ENCODE peak calls at places on chromosomes 4 and X, in nine cellular contexts. U is left cardiac atrium; T is NCI-H774; X is dorsolateral prefrontal cortex; V is RWPE1; C is stimulated activated CD8-positive, alpha-beta memory T cell treated with anti-CD3 and anti-CD28 coated beads, Interleukin-12 subunit alpha, Interleukin-12 subunit beta, amount 100 ng/mL, for 1 hour; R is tibial nerve; I is activated CD4-positive, alpha-beta T cell treated with anti-CD3 and anti-CD28 coated beads, Interleukin-2, amount 50 U/mL, for 4 hours; Z is KBM-7. P is an unnamed sample.

GRCh38 chr4:123939621-123940020 is 543.0 kb downstream of the SPRY1 start:
- DNase-seq in V (peak), X (no peak), Z (no peak), C (no peak), I (no peak), R (no peak), T (no peak), U (no peak), P (peak)

GRCh38 chr4:6955261-6955911 is 45.8 kb downstream of the TBC1D14 start:
- DNase-seq in R (no peak), C (no peak), X (no peak), U (no peak), T (no peak), V (peak), I (no peak), Z (no peak), P (peak)

GRCh38 chrX:14013074-14013473 is 16.6 kb downstream of the GEMIN8 start:
- DNase-seq in X (no peak), Z (no peak), U (no peak), T (no peak), R (no peak), C (no peak), I (no peak), V (no peak), P (no peak)

GRCh38 chrX:11129546-11129945 is 18.4 kb downstream of the HCCS start:
- DNase-seq in U (no peak), V (no peak), X (no peak), I (no peak), T (no peak), R (no peak), Z (no peak), C (no peak), P (no peak)

GRCh38 chrX:48971325-48972213 is at the start of gene KCND1:
- DNase-seq in Z (no peak), C (no peak), V (no peak), U (peak), T (no peak), R (peak), X (peak), I (no peak), P (no peak)

GRCh38 chrX:112857478-112857878 is 16.8 kb upstream of the AMOT start:
- DNase-seq in R (no peak), X (no peak), I (no peak), U (no peak), C (no peak), V (no peak), T (no peak), Z (no peak), P (no peak)

GRCh38 chrX:8914636-8915035 is 113.5 kb upstream of the FAM9A start:
- DNase-seq in T (no peak), X (no peak), Z (no peak), R (no peak), U (no peak), C (no peak), V (no peak), I (no peak), P (no peak)

GRCh38 chr4:139556735-139557505 is 901 bp upstream of the SETD7 start:
- DNase-seq in X (peak), I (peak), R (peak), U (peak), T (peak), V (peak), C (peak), Z (peak), P (no peak)

GRCh38 chr4:155900402-155900801 is 3.1 kb upstream of the TDO2 start:
- DNase-seq in U (no peak), Z (no peak), C (no peak), T (no peak), X (no peak), R (no peak), I (no peak), V (peak), P (no peak)

GRCh38 chr4:43496188-43496587 is 603.7 kb downstream of the GRXCR1 start:
- DNase-seq in I (no peak), V (no peak), Z (no peak), R (no peak), U (no peak), T (no peak), X (no peak), C (no peak), P (no peak)

GRCh38 chr4:125833-126232 is 1.5 kb downstream of the ZNF718 start:
- DNase-seq in V (no peak), U (no peak), C (no peak), R (no peak), X (no peak), I (no peak), Z (peak), T (no peak), P (no peak)

GRCh38 chr4:103011378-103012025 is 8.0 kb downstream of the SLC9B1 start:
- DNase-seq in V (peak), I (no peak), R (no peak), Z (no peak), U (no peak), T (no peak), C (no peak), X (no peak), P (peak)

GRCh38 chrX:18146954-18147353 is 73.7 kb downstream of the BEND2 start:
- DNase-seq in C (no peak), X (no peak), U (no peak), I (no peak), T (no peak), Z (peak), V (peak), R (no peak), P (no peak)

GRCh38 chrX:118524344-118524743 is 28.7 kb downstream of the DOCK11 start:
- DNase-seq in V (no peak), Z (no peak), C (no peak), I (no peak), X (no peak), T (no peak), U (no peak), R (no peak), P (no peak)

GRCh38 chrX:18793601-18794089 is 86.2 kb downstream of the PPEF1 start:
- DNase-seq in R (no peak), T (no peak), V (peak), Z (peak), X (no peak), I (no peak), C (no peak), U (no peak), P (peak)

GRCh38 chr4:8558080-8558960 is 21.9 kb upstream of the GPR78 start:
- DNase-seq in I (no peak), T (no peak), Z (no peak), U (no peak), R (no peak), C (no peak), V (no peak), X (no peak), P (no peak)